ENCODE peak calls at places on chromosomes 5 and 9, in nine cellular contexts. Z is neuronal stem cell; I is nephron progenitor cell; T is activated T-helper 1 cell treated with anti-CD3 and anti-CD28 coated beads, Interleukin-12 subunit alpha, Interleukin-12 subunit beta, Interleukin-2, Interleukin-4 antibody, amounts not matched to agents 30 ng/mL and 10 ng/mL and 1 ng/mL, durations not matched to agents 14 hours and 24 hours and 36 hours; X is stimulated activated CD4-positive, alpha-beta T cell treated with anti-CD3 and anti-CD28 coated beads, Interleukin-15, amount 100 ng/mL, for 1 hour; Q is WTC11; L is CD4-positive, alpha-beta memory T cell; B is DMS 273 treated with DMSO at 0.1 percent for 48 hours; G is GM04504. A is an unnamed sample.
A peak's percentile ranks its signal among the peaks of the same experiment; 100 is the strongest.

GRCh38 chr5:116573617-116574431 is 799 bp downstream of the SEMA6A start:
- DNase-seq in Z (peak; percentile 39), I (peak; percentile 59), T (no peak), X (no peak), Q (peak; percentile 25), L (no peak), B (no peak), G (no peak), A (peak; percentile 63)

GRCh38 chr9:114837923-114838322 is 32.1 kb upstream of the TNFSF15 start:
- DNase-seq in Z (no peak), I (no peak), T (no peak), X (no peak), Q (no peak), L (no peak), B (no peak), G (no peak), A (no peak)

GRCh38 chr5:123807177-123807900 is 295.4 kb downstream of the CSNK1G3 start:
- DNase-seq in Z (peak; percentile 35), I (no peak), T (no peak), X (no peak), Q (no peak), L (no peak), B (no peak), G (peak; percentile 34), A (no peak)

GRCh38 chr5:152811985-152812384 is 406.9 kb upstream of the NMUR2 start:
- DNase-seq in Z (no peak), I (no peak), T (no peak), X (no peak), Q (no peak), L (no peak), B (no peak), G (no peak), A (no peak)

GRCh38 chr5:79420248-79420647 is 93.7 kb downstream of the HOMER1 start:
- DNase-seq in Z (no peak), I (no peak), T (no peak), X (no peak), Q (no peak), L (no peak), B (no peak), G (no peak), A (no peak)

GRCh38 chr5:151082274-151082902 is 1.6 kb upstream of the TNIP1 start:
- DNase-seq in Z (peak; percentile 17), I (no peak), T (no peak), X (no peak), Q (peak; percentile 49), L (no peak), B (no peak), G (no peak), A (peak; percentile 35)

GRCh38 chr5:127517110-127517479 is 345 bp upstream of the PRRC1 start:
- DNase-seq in Z (no peak), I (no peak), T (no peak), X (no peak), Q (no peak), L (no peak), B (no peak), G (peak; percentile 3), A (no peak)

GRCh38 chr5:176810687-176811501 is 535 bp downstream of the UNC5A start:
- DNase-seq in Z (no peak), I (no peak), T (no peak), X (no peak), Q (no peak), L (no peak), B (no peak), G (no peak), A (no peak)

GRCh38 chr9:70701163-70701562 is 286.7 kb upstream of the KLF9 start:
- DNase-seq in Z (no peak), I (no peak), T (no peak), X (no peak), Q (no peak), L (no peak), B (no peak), G (no peak), A (no peak)

GRCh38 chr9:137070906-137071275 is 534 bp upstream of the SAPCD2 start:
- DNase-seq in Z (no peak), I (peak; percentile 54), T (no peak), X (no peak), Q (no peak), L (no peak), B (no peak), G (no peak), A (no peak)

GRCh38 chr5:13567819-13568218 is 376.7 kb downstream of the DNAH5 start:
- DNase-seq in Z (no peak), I (no peak), T (no peak), X (no peak), Q (no peak), L (no peak), B (no peak), G (peak; percentile 62), A (no peak)

GRCh38 chr5:95970359-95970704 is 8.7 kb upstream of the ELL2 start:
- DNase-seq in Z (no peak), I (no peak), T (no peak), X (no peak), Q (no peak), L (no peak), B (no peak), G (no peak), A (no peak)

GRCh38 chr9:13292782-13293181 is 13.3 kb upstream of the MPDZ start:
- DNase-seq in Z (no peak), I (no peak), T (no peak), X (no peak), Q (no peak), L (no peak), B (no peak), G (no peak), A (no peak)

GRCh38 chr5:72302171-72302570 is 17.9 kb downstream of the MRPS27 start:
- DNase-seq in Z (peak; percentile 57), I (no peak), T (no peak), X (no peak), Q (peak; percentile 21), L (no peak), B (no peak), G (no peak), A (no peak)

GRCh38 chr9:7570107-7570720 is 229.4 kb downstream of the DMAC1 start:
- DNase-seq in Z (peak; percentile 51), I (peak; percentile 61), T (peak; percentile 45), X (peak; percentile 15), Q (peak; percentile 70), L (peak; percentile 58), B (no peak), G (peak; percentile 4), A (no peak)

GRCh38 chr9:133032171-133032570 is 1.4 kb downstream of the GTF3C5 start:
- DNase-seq in Z (no peak), I (no peak), T (no peak), X (no peak), Q (no peak), L (no peak), B (no peak), G (no peak), A (no peak)

GRCh38 chr9:74496819-74497749 is at the start of gene RORB:
- DNase-seq in Z (peak; percentile 79), I (peak; percentile 84), T (peak; percentile 28), X (no peak), Q (peak; percentile 86), L (no peak), B (no peak), G (peak; percentile 7), A (peak; percentile 80)

GRCh38 chr5:102961671-102962070 is 158.3 kb downstream of the GIN1 start:
- DNase-seq in Z (no peak), I (no peak), T (no peak), X (no peak), Q (no peak), L (no peak), B (no peak), G (no peak), A (no peak)

GRCh38 chr5:123814796-123815479 is 303.0 kb downstream of the CSNK1G3 start:
- DNase-seq in Z (no peak), I (no peak), T (no peak), X (no peak), Q (no peak), L (no peak), B (no peak), G (no peak), A (no peak)

A was measured in upper lobe of right lung.